ENCODE peak calls at places on chromosomes 7 and 10, in five cellular contexts. F is NCI-H1105 treated with DMSO at 0.1 percent for 48 hours, M is HuH-7.5, A is left colon, Z is A172. O is an unnamed sample.
A peak's percentile ranks its signal among the peaks of the same experiment; 100 is the strongest.

GRCh38 chr7:119105381-119105780 is 880.9 kb downstream of the ANKRD7 start:
- DNase-seq in F (no peak), M (no peak), A (no peak), Z (no peak), O (no peak)

GRCh38 chr7:115649429-115649828 is 381.1 kb downstream of the TFEC start:
- DNase-seq in F (no peak), M (no peak), A (no peak), Z (no peak), O (no peak)

GRCh38 chr10:128631801-128632241 is 505.6 kb upstream of the MKI67 start:
- DNase-seq in F (no peak), M (no peak), A (no peak), Z (no peak), O (no peak)

GRCh38 chr10:123009105-123009805 is 449 bp downstream of the ACADSB start:
- DNase-seq in F (peak; percentile 17), M (peak; percentile 52), A (peak; percentile 50), Z (no peak), O (no peak)

GRCh38 chr10:5589963-5590511 is 65.3 kb downstream of the CALML3 start:
- DNase-seq in F (no peak), M (no peak), A (no peak), Z (peak; percentile 90), O (no peak)

GRCh38 chr7:129512192-129512591 is 9.9 kb downstream of the SMKR1 start:
- DNase-seq in F (no peak), M (no peak), A (no peak), Z (no peak), O (no peak)

GRCh38 chr7:91771394-91771793 is 109.1 kb downstream of the MTERF1 start:
- DNase-seq in F (no peak), M (no peak), A (no peak), Z (no peak), O (no peak)

GRCh38 chr7:95101422-95101821 is 194.0 kb downstream of the PPP1R9A start:
- DNase-seq in F (no peak), M (no peak), A (no peak), Z (no peak), O (no peak)

GRCh38 chr7:45696476-45696875 is 122.3 kb downstream of the ADCY1 start:
- DNase-seq in F (no peak), M (no peak), A (no peak), Z (no peak), O (no peak)

GRCh38 chr7:41148521-41148951 is 554.4 kb downstream of the INHBA start:
- DNase-seq in F (no peak), M (no peak), A (no peak), Z (peak; percentile 85), O (peak; percentile 47)

GRCh38 chr7:149771199-149771636 is 2.2 kb downstream of the ZNF467 start:
- DNase-seq in F (no peak), M (no peak), A (no peak), Z (no peak), O (no peak)

GRCh38 chr7:130369831-130370230 is 10.5 kb upstream of the CPA1 start:
- DNase-seq in F (no peak), M (no peak), A (no peak), Z (no peak), O (no peak)

GRCh38 chr7:41955475-41956243 is 252.8 kb upstream of the INHBA start:
- DNase-seq in F (no peak), M (no peak), A (peak; percentile 70), Z (peak; percentile 99), O (no peak)

GRCh38 chr10:121596668-121597503 is 1.4 kb downstream of the FGFR2 start:
- DNase-seq in F (peak; percentile 38), M (no peak), A (peak; percentile 63), Z (no peak), O (no peak)

GRCh38 chr7:135917721-135918120 is 59.4 kb downstream of the MTPN start:
- DNase-seq in F (no peak), M (no peak), A (no peak), Z (no peak), O (no peak)

GRCh38 chr10:79142522-79143309 is 74.0 kb downstream of the ZMIZ1 start:
- DNase-seq in F (no peak), M (no peak), A (no peak), Z (no peak), O (no peak)

GRCh38 chr7:17289074-17289665 is 9.3 kb upstream of the AHR start:
- DNase-seq in F (peak; percentile 22), M (no peak), A (no peak), Z (no peak), O (no peak)

GRCh38 chr10:3471497-3471896 is 298.9 kb upstream of the PITRM1 start:
- DNase-seq in F (no peak), M (no peak), A (no peak), Z (no peak), O (no peak)

GRCh38 chr10:132616170-132616994 is 78.8 kb downstream of the INPP5A start:
- DNase-seq in F (no peak), M (no peak), A (no peak), Z (no peak), O (no peak)

GRCh38 chr7:110142939-110143526 is 947.9 kb upstream of the LRRN3 start:
- DNase-seq in F (no peak), M (no peak), A (no peak), Z (no peak), O (no peak)

GRCh38 chr10:83545901-83546391 is 593.4 kb upstream of the GHITM start:
- DNase-seq in F (no peak), M (no peak), A (no peak), Z (peak; percentile 30), O (no peak)

GRCh38 chr7:1247527-1248041 is 14.9 kb downstream of the UNCX start:
- DNase-seq in F (peak; percentile 79), M (no peak), A (no peak), Z (no peak), O (peak; percentile 45)

GRCh38 chr7:79176859-79177477 is 276.5 kb downstream of the MAGI2 start:
- DNase-seq in F (peak; percentile 66), M (peak; percentile 3), A (no peak), Z (peak; percentile 53), O (peak; percentile 33)

GRCh38 chr10:117411440-117412428 is 36.5 kb upstream of the PDZD8 start:
- DNase-seq in F (peak; percentile 53), M (no peak), A (no peak), Z (no peak), O (no peak)

GRCh38 chr7:79293655-79294142 is 159.8 kb downstream of the MAGI2 start:
- DNase-seq in F (no peak), M (no peak), A (peak; percentile 45), Z (peak; percentile 74), O (peak; percentile 81)

GRCh38 chr10:91493313-91493712 is 83.2 kb downstream of the HECTD2 start:
- DNase-seq in F (peak; percentile 7), M (peak; percentile 12), A (no peak), Z (peak; percentile 64), O (no peak)

GRCh38 chr10:80568306-80568705 is 30.6 kb downstream of the SH2D4B start:
- DNase-seq in F (no peak), M (no peak), A (no peak), Z (no peak), O (no peak)

GRCh38 chr7:96800824-96801223 is 91.2 kb upstream of the SEM1 start:
- DNase-seq in F (no peak), M (peak; percentile 13), A (no peak), Z (no peak), O (no peak)

GRCh38 chr10:9038146-9038714 is 983.7 kb downstream of the GATA3 start:
- DNase-seq in F (no peak), M (no peak), A (no peak), Z (no peak), O (no peak)

GRCh38 chr7:28862876-28863275 is 95.3 kb downstream of the TRIL start:
- DNase-seq in F (no peak), M (no peak), A (no peak), Z (no peak), O (no peak)

GRCh38 chr7:106022193-106022821 is 59.2 kb downstream of the CDHR3 start:
- DNase-seq in F (no peak), M (no peak), A (peak; percentile 52), Z (no peak), O (no peak)

GRCh38 chr7:1943326-1943725 is 273.2 kb downstream of the ELFN1 start:
- DNase-seq in F (no peak), M (no peak), A (no peak), Z (no peak), O (no peak)

GRCh38 chr10:32377458-32378370 is 30.8 kb upstream of the EPC1 start:
- DNase-seq in F (peak; percentile 39), M (no peak), A (no peak), Z (peak; percentile 36), O (no peak)

GRCh38 chr10:131858118-131858515 is 42.7 kb upstream of the PPP2R2D start:
- DNase-seq in F (no peak), M (no peak), A (no peak), Z (no peak), O (no peak)

GRCh38 chr10:118332948-118333710 is 9.0 kb downstream of the FAM204A start:
- DNase-seq in F (peak; percentile 94), M (peak; percentile 4), A (no peak), Z (no peak), O (peak; percentile 21)

GRCh38 chr7:101386558-101387199 is 24.0 kb downstream of the COL26A1 start:
- DNase-seq in F (peak; percentile 26), M (peak; percentile 21), A (peak; percentile 15), Z (peak; percentile 26), O (no peak)

GRCh38 chr7:47104206-47104549 is 477.7 kb downstream of the TNS3 start:
- DNase-seq in F (no peak), M (no peak), A (no peak), Z (no peak), O (no peak)

GRCh38 chr7:90166153-90166552 is 11.9 kb downstream of the STEAP1 start:
- DNase-seq in F (no peak), M (no peak), A (no peak), Z (no peak), O (no peak)